ENCODE peak calls at places on chromosomes 6 and 20, in nine cellular contexts. A, S, T, H, D, J, Y, X and E are unnamed samples.

GRCh38 chr6:28340310-28340709 is 4.4 kb upstream of the ZSCAN31 start:
- DNase-seq in A (no peak), S (no peak), T (no peak), H (no peak), D (no peak), J (no peak), Y (no peak), X (no peak), E (no peak)

GRCh38 chr20:44419131-44419844 is 56.4 kb upstream of the TTPAL start:
- DNase-seq in A (no peak), S (no peak), T (no peak), H (no peak), D (no peak), J (no peak), Y (no peak), X (no peak), E (no peak)

GRCh38 chr6:38876470-38876869 is 161.4 kb downstream of the DNAH8 start:
- DNase-seq in A (no peak), S (peak), T (no peak), H (peak), D (no peak), J (no peak), Y (no peak), X (no peak), E (peak)

GRCh38 chr6:27025351-27025750 is 222.2 kb upstream of the PRSS16 start:
- DNase-seq in A (no peak), S (no peak), T (no peak), H (no peak), D (peak), J (no peak), Y (no peak), X (no peak), E (no peak)

GRCh38 chr6:16082367-16082766 is 46.5 kb upstream of the MYLIP start:
- DNase-seq in A (no peak), S (no peak), T (no peak), H (peak), D (no peak), J (no peak), Y (no peak), X (no peak), E (no peak)

GRCh38 chr6:148760143-148760505 is 13.3 kb downstream of the UST start:
- DNase-seq in A (no peak), S (no peak), T (no peak), H (no peak), D (no peak), J (no peak), Y (no peak), X (no peak), E (no peak)

GRCh38 chr20:25226433-25227316 is 21.2 kb upstream of the PYGB start:
- DNase-seq in A (peak), S (no peak), T (no peak), H (no peak), D (no peak), J (peak), Y (no peak), X (no peak), E (no peak)

GRCh38 chr20:44495802-44496481 is 20.3 kb downstream of the TTPAL start:
- DNase-seq in A (no peak), S (no peak), T (peak), H (peak), D (peak), J (no peak), Y (peak), X (no peak), E (peak)

GRCh38 chr6:25456656-25457055 is 177.5 kb downstream of the CARMIL1 start:
- DNase-seq in A (no peak), S (no peak), T (no peak), H (no peak), D (no peak), J (no peak), Y (no peak), X (no peak), E (no peak)

GRCh38 chr6:132210886-132211563 is 190.2 kb downstream of the MOXD1 start:
- DNase-seq in A (no peak), S (no peak), T (no peak), H (no peak), D (peak), J (no peak), Y (no peak), X (no peak), E (no peak)

GRCh38 chr6:106097368-106098231 is 11.5 kb downstream of the PRDM1 start:
- DNase-seq in A (no peak), S (peak), T (peak), H (peak), D (peak), J (no peak), Y (no peak), X (peak), E (peak)

GRCh38 chr20:49187330-49188100 is 619 bp downstream of the STAU1 start:
- DNase-seq in A (no peak), S (peak), T (no peak), H (no peak), D (no peak), J (no peak), Y (no peak), X (peak), E (peak)

GRCh38 chr6:163565140-163565539 is 150.6 kb downstream of the QKI start:
- DNase-seq in A (no peak), S (no peak), T (no peak), H (peak), D (peak), J (no peak), Y (no peak), X (no peak), E (no peak)

GRCh38 chr6:158686791-158687381 is 37.0 kb downstream of the SYTL3 start:
- DNase-seq in A (no peak), S (peak), T (no peak), H (no peak), D (no peak), J (no peak), Y (no peak), X (no peak), E (peak)

GRCh38 chr6:128305228-128305627 is 215.2 kb downstream of the PTPRK start:
- DNase-seq in A (no peak), S (no peak), T (no peak), H (no peak), D (no peak), J (no peak), Y (no peak), X (no peak), E (no peak)

GRCh38 chr6:67694127-67694526 is 941.0 kb upstream of the ADGRB3 start:
- DNase-seq in A (no peak), S (no peak), T (no peak), H (no peak), D (no peak), J (no peak), Y (no peak), X (no peak), E (no peak)

GRCh38 chr6:26216015-26216885 is 129.0 kb downstream of the HFE start:
- DNase-seq in A (no peak), S (peak), T (peak), H (peak), D (peak), J (no peak), Y (peak), X (peak), E (peak)

GRCh38 chr20:34703573-34704176 is 469 bp upstream of the TP53INP2 start:
- DNase-seq in A (no peak), S (peak), T (peak), H (peak), D (peak), J (no peak), Y (no peak), X (peak), E (peak)

GRCh38 chr6:298233-299049 is 6.2 kb downstream of the DUSP22 start:
- DNase-seq in A (no peak), S (no peak), T (no peak), H (no peak), D (no peak), J (no peak), Y (no peak), X (no peak), E (no peak)

GRCh38 chr6:166977626-166978550 is 21.3 kb upstream of the CEP43 start:
- DNase-seq in A (no peak), S (no peak), T (no peak), H (peak), D (peak), J (no peak), Y (no peak), X (no peak), E (no peak)

GRCh38 chr6:53979468-53980067 is 131.7 kb upstream of the MLIP start:
- DNase-seq in A (no peak), S (no peak), T (no peak), H (peak), D (peak), J (no peak), Y (no peak), X (peak), E (peak)

GRCh38 chr20:53876470-53876869 is 193.9 kb downstream of the BCAS1 start:
- DNase-seq in A (no peak), S (no peak), T (no peak), H (no peak), D (no peak), J (no peak), Y (no peak), X (no peak), E (no peak)

GRCh38 chr20:23937303-23938117 is 51.1 kb downstream of the GGTLC1 start:
- DNase-seq in A (peak), S (peak), T (peak), H (peak), D (peak), J (peak), Y (no peak), X (peak), E (peak)

GRCh38 chr6:34513628-34514027 is 42.5 kb downstream of the SPDEF start:
- DNase-seq in A (no peak), S (no peak), T (no peak), H (no peak), D (no peak), J (peak), Y (no peak), X (no peak), E (no peak)

GRCh38 chr6:22102671-22103070 is 194.2 kb downstream of the PRL start:
- DNase-seq in A (no peak), S (no peak), T (peak), H (no peak), D (no peak), J (no peak), Y (no peak), X (no peak), E (peak)

GRCh38 chr20:58054744-58055373 is 173.6 kb downstream of the ANKRD60 start:
- DNase-seq in A (peak), S (peak), T (no peak), H (peak), D (no peak), J (peak), Y (no peak), X (no peak), E (no peak)

GRCh38 chr20:49320460-49320859 is 42.6 kb upstream of the ZNFX1 start:
- DNase-seq in A (no peak), S (no peak), T (peak), H (peak), D (peak), J (no peak), Y (no peak), X (no peak), E (no peak)

GRCh38 chr6:170132011-170132521 is 158.8 kb downstream of the DLL1 start:
- DNase-seq in A (no peak), S (no peak), T (no peak), H (no peak), D (no peak), J (no peak), Y (no peak), X (no peak), E (no peak)

GRCh38 chr6:150194200-150194599 is 51.4 kb downstream of the PPP1R14C start:
- DNase-seq in A (no peak), S (no peak), T (no peak), H (no peak), D (no peak), J (no peak), Y (no peak), X (no peak), E (no peak)

GRCh38 chr6:148780918-148781436 is 34.1 kb downstream of the UST start:
- DNase-seq in A (no peak), S (no peak), T (no peak), H (no peak), D (no peak), J (no peak), Y (no peak), X (no peak), E (no peak)

GRCh38 chr6:69861986-69862385 is 4.4 kb upstream of the COL19A1 start:
- DNase-seq in A (no peak), S (no peak), T (peak), H (no peak), D (no peak), J (no peak), Y (no peak), X (no peak), E (no peak)

GRCh38 chr6:36655073-36655847 is 23.3 kb upstream of the CDKN1A start:
- DNase-seq in A (no peak), S (no peak), T (no peak), H (no peak), D (no peak), J (no peak), Y (peak), X (no peak), E (no peak)

GRCh38 chr20:58623579-58624473 is 27.3 kb upstream of the STX16 start:
- DNase-seq in A (peak), S (no peak), T (peak), H (peak), D (peak), J (peak), Y (peak), X (no peak), E (no peak)

GRCh38 chr6:65707134-65707826 is at the start of gene EYS:
- DNase-seq in A (no peak), S (no peak), T (no peak), H (no peak), D (no peak), J (no peak), Y (no peak), X (no peak), E (no peak)

GRCh38 chr20:62366370-62367135 is 559 bp downstream of the LAMA5 start:
- DNase-seq in A (peak), S (no peak), T (no peak), H (no peak), D (no peak), J (peak), Y (no peak), X (no peak), E (no peak)

GRCh38 chr6:157358287-157358686 is 22.7 kb upstream of the ZDHHC14 start:
- DNase-seq in A (no peak), S (no peak), T (no peak), H (no peak), D (no peak), J (no peak), Y (no peak), X (no peak), E (no peak)

GRCh38 chr20:24742436-24742835 is 206.6 kb upstream of the CST7 start:
- DNase-seq in A (no peak), S (no peak), T (no peak), H (no peak), D (no peak), J (no peak), Y (no peak), X (no peak), E (no peak)

GRCh38 chr6:169169941-169170582 is 83.6 kb downstream of the THBS2 start:
- DNase-seq in A (no peak), S (no peak), T (no peak), H (no peak), D (no peak), J (no peak), Y (no peak), X (no peak), E (no peak)

GRCh38 chr20:36472656-36473071 is 68.7 kb upstream of the MYL9 start:
- DNase-seq in A (peak), S (peak), T (peak), H (no peak), D (no peak), J (peak), Y (no peak), X (no peak), E (peak)

GRCh38 chr6:80098392-80098791 is 8.1 kb upstream of the BCKDHB start:
- DNase-seq in A (no peak), S (no peak), T (no peak), H (no peak), D (no peak), J (no peak), Y (no peak), X (no peak), E (no peak)
- TF ChIP-seq CTCF in A (no peak), S (no peak), T (no peak), H (no peak), D (no peak), J (no peak), Y (no peak), X (no peak), E (no peak)

GRCh38 chr20:52105573-52106422 is 85.8 kb downstream of the ZFP64 start:
- DNase-seq in A (no peak), S (no peak), T (peak), H (peak), D (peak), J (no peak), Y (no peak), X (no peak), E (peak)
- TF ChIP-seq CTCF in A (no peak), S (no peak), T (peak), H (peak), D (peak), J (no peak), Y (peak), X (no peak), E (peak)

GRCh38 chr6:12899080-12899815 is 182.7 kb downstream of the PHACTR1 start:
- DNase-seq in A (no peak), S (no peak), T (no peak), H (no peak), D (no peak), J (no peak), Y (no peak), X (no peak), E (no peak)
- TF ChIP-seq CTCF in A (no peak), S (no peak), T (no peak), H (no peak), D (no peak), J (no peak), Y (no peak), X (no peak), E (no peak)

DNA sequence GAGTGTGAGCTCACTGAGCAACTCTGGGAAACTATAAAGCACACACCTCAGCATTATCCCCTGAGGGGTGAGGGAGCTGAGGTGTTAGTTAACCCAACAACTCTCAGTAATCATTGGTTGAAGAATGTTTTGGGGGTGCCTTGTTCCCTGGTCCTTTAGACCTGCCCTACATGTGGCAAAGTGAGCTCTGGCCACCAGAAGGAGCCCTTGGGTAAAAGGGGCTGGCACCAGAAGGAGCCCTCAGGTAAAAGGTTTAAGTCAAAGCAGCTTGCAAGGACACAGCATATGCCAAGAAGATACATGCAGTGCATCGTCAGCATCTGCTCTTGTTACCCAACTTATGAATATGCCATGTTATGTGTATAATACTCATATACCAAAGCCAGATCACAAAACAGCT is 1081.7 kb downstream of the KIF16B start:
- DNase-seq in A (no peak), S (no peak), T (peak), H (no peak), D (no peak), J (no peak), Y (no peak), X (no peak), E (no peak)
- TF ChIP-seq CTCF in A (no peak), S (peak), T (peak), H (no peak), D (no peak), J (no peak), Y (peak), X (no peak), E (no peak)

DNA sequence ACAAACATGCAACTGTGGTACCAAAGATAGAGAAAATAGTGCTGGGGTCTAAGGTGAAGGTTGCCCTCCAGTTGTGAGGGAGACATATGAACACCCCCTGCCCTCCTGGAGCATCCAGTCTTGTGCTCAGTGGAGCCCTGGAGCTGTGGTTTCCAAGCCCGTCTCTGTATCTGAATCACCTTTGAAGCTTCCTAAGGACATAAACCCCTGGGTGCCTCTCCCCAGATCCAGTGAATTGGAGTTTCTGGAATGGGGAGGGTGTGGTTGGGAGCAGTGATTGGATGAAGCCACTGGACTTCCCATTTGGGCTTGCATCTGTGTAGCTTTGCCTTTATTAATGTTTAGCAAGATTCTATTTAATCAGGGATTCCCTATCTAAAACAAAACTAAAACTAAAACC is 22.4 kb upstream of the E2F3 start:
- DNase-seq in A (no peak), S (no peak), T (no peak), H (no peak), D (no peak), J (no peak), Y (no peak), X (no peak), E (no peak)
- TF ChIP-seq CTCF in A (no peak), S (no peak), T (no peak), H (no peak), D (no peak), J (no peak), Y (no peak), X (no peak), E (no peak)

DNA sequence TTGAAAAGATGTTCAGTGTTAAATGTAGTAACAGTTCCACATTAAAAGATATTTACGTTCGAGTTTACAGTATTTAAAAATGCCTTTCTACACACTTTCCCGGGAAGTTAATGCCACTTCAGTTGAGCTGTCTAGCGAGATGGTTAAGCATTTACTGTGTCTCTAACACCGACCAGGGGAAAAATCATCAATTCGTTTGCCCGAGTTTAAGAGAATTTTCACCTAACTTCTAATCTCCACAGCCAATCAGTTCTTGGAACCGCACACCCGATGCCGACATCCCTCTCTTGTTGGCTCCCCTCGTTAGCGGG is 58.2 kb downstream of the FAM217A start:
- DNase-seq in A (no peak), S (no peak), T (no peak), H (no peak), D (no peak), J (no peak), Y (no peak), X (no peak), E (no peak)
- TF ChIP-seq CTCF in A (no peak), S (no peak), T (no peak), H (no peak), D (no peak), J (no peak), Y (no peak), X (no peak), E (no peak)

GRCh38 chr6:23797041-23797440 is 329.0 kb upstream of the NRSN1 start:
- DNase-seq in A (no peak), S (no peak), T (no peak), H (no peak), D (no peak), J (no peak), Y (no peak), X (no peak), E (no peak)
- TF ChIP-seq CTCF in A (no peak), S (no peak), T (no peak), H (no peak), D (no peak), J (no peak), Y (no peak), X (no peak), E (no peak)

DNA sequence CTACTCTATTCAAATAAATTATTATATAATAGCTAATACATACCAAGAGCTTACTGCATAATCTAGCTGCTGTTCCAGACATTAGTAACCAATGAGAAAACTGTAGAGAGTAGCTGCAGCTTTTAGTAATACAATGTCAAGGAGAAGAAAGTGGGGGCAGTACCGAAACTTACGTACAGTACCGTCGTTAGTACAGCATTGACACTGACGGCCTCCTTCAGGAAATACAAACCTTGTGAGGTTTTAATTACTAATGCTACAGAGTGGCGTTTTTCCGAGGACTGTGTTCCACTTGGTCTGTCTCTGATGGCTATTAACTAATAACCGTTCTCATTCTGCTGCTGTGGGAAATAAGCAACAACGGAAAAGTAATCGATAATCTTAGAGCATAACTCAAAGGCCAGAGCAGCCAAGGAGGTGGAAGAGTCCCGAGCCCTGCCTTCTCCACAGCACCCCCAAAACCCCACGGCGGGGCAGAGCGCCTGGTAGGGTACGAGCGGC is 344 bp upstream of the PM20D2 start:
- DNase-seq in A (no peak), S (no peak), T (peak), H (peak), D (peak), J (no peak), Y (peak), X (no peak), E (peak)
- TF ChIP-seq CTCF in A (no peak), S (no peak), T (no peak), H (no peak), D (no peak), J (no peak), Y (no peak), X (no peak), E (no peak)

GRCh38 chr6:41427642-41428401 is 92.4 kb downstream of the NCR2 start:
- DNase-seq in A (peak), S (peak), T (peak), H (no peak), D (no peak), J (peak), Y (no peak), X (no peak), E (peak)
- TF ChIP-seq CTCF in A (peak), S (no peak), T (no peak), H (no peak), D (no peak), J (peak), Y (no peak), X (peak), E (no peak)